ENCODE peak calls at places on chromosomes 11 and 22, in eight cellular contexts. C is NCI-H1930, S is Right ventricle myocardium superior, Z is NCI-H2029 treated with DMSO at 0.1 percent for 48 hours, M is T-helper 1 cell, L is spleen, G is immature natural killer cell, K is HTR-8/SVneo. R is an unnamed sample.

GRCh38 chr11:128580612-128581011 is 6.7 kb downstream of the ETS1 start:
- DNase-seq in C (no peak), S (no peak), Z (no peak), M (no peak), L (no peak), G (no peak), K (no peak), R (no peak)

GRCh38 chr11:72245232-72245816 is 1.3 kb upstream of the PHOX2A start:
- DNase-seq in C (no peak), S (no peak), Z (no peak), M (no peak), L (no peak), G (no peak), K (no peak), R (no peak)

GRCh38 chr11:62556102-62556871 is 9.7 kb upstream of the AHNAK start:
- DNase-seq in C (peak), S (peak), Z (peak), M (peak), L (peak), G (peak), K (peak), R (peak)

GRCh38 chr22:24104307-24105017 is 76.8 kb upstream of the SUSD2 start:
- DNase-seq in C (no peak), S (no peak), Z (no peak), M (no peak), L (peak), G (no peak), K (no peak), R (no peak)

GRCh38 chr11:60937811-60938210 is 13.6 kb downstream of the TMEM132A start:
- DNase-seq in C (no peak), S (no peak), Z (no peak), M (no peak), L (peak), G (no peak), K (no peak), R (no peak)

GRCh38 chr22:30813936-30814335 is 119.3 kb downstream of the OSBP2 start:
- DNase-seq in C (no peak), S (no peak), Z (no peak), M (no peak), L (no peak), G (no peak), K (no peak), R (no peak)

GRCh38 chr22:24370426-24370825 is 57.0 kb upstream of the ADORA2A start:
- DNase-seq in C (no peak), S (no peak), Z (no peak), M (no peak), L (no peak), G (no peak), K (no peak), R (no peak)

GRCh38 chr11:80503990-80504389 is 1063.2 kb upstream of the TENM4 start:
- DNase-seq in C (no peak), S (no peak), Z (no peak), M (no peak), L (no peak), G (no peak), K (no peak), R (no peak)

GRCh38 chr22:23822101-23822671 is 16.6 kb downstream of the DERL3 start:
- DNase-seq in C (no peak), S (peak), Z (no peak), M (no peak), L (peak), G (no peak), K (no peak), R (no peak)

GRCh38 chr22:31496007-31496734 is at the start of gene SFI1:
- DNase-seq in C (peak), S (peak), Z (peak), M (peak), L (peak), G (peak), K (peak), R (peak)

GRCh38 chr11:3944198-3944597 is 88.7 kb downstream of the STIM1 start:
- DNase-seq in C (no peak), S (peak), Z (no peak), M (no peak), L (no peak), G (no peak), K (no peak), R (no peak)

R was measured in RWPE1.